ENCODE peak calls at places on chromosomes 12 and 14, in seven cellular contexts. J, L, D, P, E, Y and N are unnamed samples.

GRCh38 chr14:100770046-100770445 is 43.4 kb downstream of the DLK1 start:
- DNase-seq in L (no peak), P (no peak), J (no peak), D (no peak), Y (no peak), E (no peak), N (no peak)

GRCh38 chr14:94171208-94171607 is 2.9 kb upstream of the PPP4R4 start:
- DNase-seq in E (no peak), P (peak; percentile 19), D (no peak), L (peak; percentile 57), Y (no peak), J (no peak), N (no peak)

GRCh38 chr14:105525861-105526780 is at the start of gene TMEM121:
- DNase-seq in L (peak; percentile 58), D (peak; percentile 62), J (peak; percentile 47), Y (peak; percentile 61), P (peak; percentile 81), E (peak; percentile 62), N (no peak)

GRCh38 chr14:22723814-22724213 is 42.7 kb upstream of the OXA1L start:
- DNase-seq in J (no peak), L (no peak), Y (no peak), E (no peak), P (no peak), D (no peak), N (no peak)

GRCh38 chr12:14665354-14666348 is 30.7 kb downstream of the GUCY2C start:
- DNase-seq in L (no peak), E (no peak), D (no peak), Y (peak; percentile 92), P (no peak), J (peak; percentile 78), N (no peak)

GRCh38 chr12:69821441-69822204 is 3.4 kb upstream of the MYRFL start:
- DNase-seq in L (no peak), P (peak; percentile 11), Y (no peak), E (no peak), J (no peak), D (no peak), N (no peak)

GRCh38 chr14:100440207-100440631 is 117.1 kb downstream of the SLC25A47 start:
- DNase-seq in E (peak; percentile 53), J (peak; percentile 83), P (peak; percentile 86), D (peak; percentile 43), L (peak; percentile 86), Y (peak; percentile 73), N (peak; percentile 79)

GRCh38 chr12:57736743-57737466 is 1.6 kb downstream of the AGAP2 start:
- DNase-seq in J (peak; percentile 23), D (no peak), Y (no peak), P (no peak), L (no peak), E (peak; percentile 25), N (no peak)

GRCh38 chr12:123431951-123432886 is 4.3 kb downstream of the RILPL2 start:
- DNase-seq in L (no peak), E (peak; percentile 55), Y (no peak), P (no peak), J (no peak), D (no peak), N (no peak)

GRCh38 chr12:109518820-109519665 is 41.6 kb downstream of the UBE3B start:
- DNase-seq in P (peak; percentile 88), E (peak; percentile 66), J (peak; percentile 65), L (peak; percentile 74), D (peak; percentile 32), Y (peak; percentile 44), N (peak; percentile 64)

GRCh38 chr14:69043598-69044267 is 64.6 kb upstream of the ACTN1 start:
- DNase-seq in E (no peak), J (no peak), L (no peak), P (peak; percentile 66), D (no peak), Y (no peak), N (peak; percentile 79)

GRCh38 chr12:49527361-49528130 is 11.3 kb upstream of the KCNH3 start:
- DNase-seq in D (no peak), L (no peak), E (no peak), P (no peak), Y (no peak), J (no peak), N (peak; percentile 15)